ENCODE peak calls at places on chromosome 18, in four cellular contexts. M, E, X and H are unnamed samples.

GRCh38 chr18:68275616-68276015 is 439.3 kb downstream of the TMX3 start:
- DNase-seq in M (no peak), E (no peak), X (no peak), H (no peak)

GRCh38 chr18:57220485-57220884 is 73.6 kb downstream of the BOD1L2 start:
- DNase-seq in M (no peak), E (no peak), X (no peak), H (no peak)

GRCh38 chr18:37330173-37330572 is 235.4 kb downstream of the CELF4 start:
- DNase-seq in M (no peak), E (no peak), X (no peak), H (no peak)

GRCh38 chr18:63762518-63762917 is 12.7 kb upstream of the SERPINB7 start:
- DNase-seq in M (no peak), E (no peak), X (no peak), H (no peak)

GRCh38 chr18:32906506-32907214 is 133.8 kb upstream of the KLHL14 start:
- DNase-seq in M (no peak), E (no peak), X (no peak), H (no peak)

GRCh38 chr18:26556573-26556972 is 8.2 kb upstream of the KCTD1 start:
- DNase-seq in M (no peak), E (peak; percentile 51), X (no peak), H (no peak)

GRCh38 chr18:12397793-12398192 is 9.9 kb upstream of the PRELID3A start:
- DNase-seq in M (no peak), E (no peak), X (no peak), H (no peak)

GRCh38 chr18:23689616-23690504 is 607 bp downstream of the LAMA3 start:
- DNase-seq in M (peak; percentile 60), E (no peak), X (no peak), H (no peak)

GRCh38 chr18:24049142-24049541 is 34.6 kb downstream of the TTC39C start:
- DNase-seq in M (no peak), E (no peak), X (no peak), H (no peak)

GRCh38 chr18:77068890-77069312 is 63.7 kb downstream of the MBP start:
- DNase-seq in M (no peak), E (no peak), X (no peak), H (no peak)

GRCh38 chr18:10420561-10421352 is 33.7 kb upstream of the APCDD1 start:
- DNase-seq in M (no peak), E (no peak), X (no peak), H (no peak)

GRCh38 chr18:46283268-46283667 is 179.1 kb downstream of the HAUS1 start:
- DNase-seq in M (no peak), E (no peak), X (peak; percentile 20), H (no peak)

GRCh38 chr18:9825571-9826073 is 60.2 kb upstream of the TXNDC2 start:
- DNase-seq in M (no peak), E (no peak), X (peak; percentile 90), H (no peak)

GRCh38 chr18:76958692-76959341 is 136.5 kb downstream of the ZNF236 start:
- DNase-seq in M (no peak), E (no peak), X (no peak), H (peak; percentile 75)

GRCh38 chr18:29164993-29165599 is 988.2 kb upstream of the CDH2 start:
- DNase-seq in M (no peak), E (no peak), X (no peak), H (no peak)

GRCh38 chr18:36636237-36636792 is 192.5 kb downstream of the TPGS2 start:
- DNase-seq in M (no peak), E (peak; percentile 50), X (no peak), H (peak; percentile 42)

GRCh38 chr18:13872932-13873331 is 42.4 kb downstream of the MC2R start:
- DNase-seq in M (no peak), E (no peak), X (no peak), H (no peak)

GRCh38 chr18:37298816-37299215 is 266.8 kb downstream of the CELF4 start:
- DNase-seq in M (no peak), E (no peak), X (no peak), H (no peak)

GRCh38 chr18:76353046-76353445 is 142.0 kb downstream of the ZNF516 start:
- DNase-seq in M (no peak), E (no peak), X (no peak), H (no peak)

GRCh38 chr18:51020536-51020935 is 9.5 kb upstream of the SMAD4 start:
- DNase-seq in M (no peak), E (no peak), X (no peak), H (no peak)

GRCh38 chr18:8937695-8938094 is 164.8 kb upstream of the NDUFV2 start:
- DNase-seq in M (no peak), E (no peak), X (no peak), H (no peak)

GRCh38 chr18:34342960-34343359 is 118.2 kb upstream of the NOL4 start:
- DNase-seq in M (no peak), E (no peak), X (no peak), H (no peak)

GRCh38 chr18:46071894-46072867 is at the start of gene PSTPIP2:
- DNase-seq in M (peak; percentile 63), E (no peak), X (peak; percentile 72), H (peak; percentile 84)

GRCh38 chr18:56217406-56217805 is 421.0 kb downstream of the TXNL1 start:
- DNase-seq in M (no peak), E (no peak), X (no peak), H (no peak)

GRCh38 chr18:74252032-74252380 is 39.8 kb downstream of the CYB5A start:
- DNase-seq in M (no peak), E (no peak), X (no peak), H (no peak)

GRCh38 chr18:71327443-71328120 is 1038.7 kb downstream of the SOCS6 start:
- DNase-seq in M (no peak), E (no peak), X (no peak), H (no peak)

GRCh38 chr18:70359071-70359470 is 70.2 kb downstream of the SOCS6 start:
- DNase-seq in M (no peak), E (no peak), X (no peak), H (no peak)

DNA sequence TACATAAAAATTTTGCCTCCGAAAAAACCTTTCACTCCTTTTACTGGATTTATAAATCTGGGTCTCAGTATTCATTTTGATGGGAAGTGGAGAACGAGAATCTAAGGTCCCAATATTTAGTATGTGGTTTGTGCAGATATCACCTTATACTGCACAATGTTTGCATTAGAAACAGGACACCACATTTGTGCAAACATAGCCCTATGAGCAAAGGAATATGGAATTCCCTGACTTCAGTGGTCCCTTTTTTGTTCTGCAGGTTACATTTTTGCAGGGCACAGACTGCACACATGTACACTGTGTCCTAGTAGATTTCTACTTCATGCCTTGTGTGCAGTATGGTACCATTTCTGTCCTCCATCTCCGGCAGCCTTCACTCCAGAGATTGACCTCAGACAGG is 130.0 kb downstream of the CDH19 start:
- DNase-seq in M (no peak), E (no peak), X (no peak), H (no peak)
- TF ChIP-seq USF1 in M (no peak), E (no peak), X (no peak), H (no peak)

DNA sequence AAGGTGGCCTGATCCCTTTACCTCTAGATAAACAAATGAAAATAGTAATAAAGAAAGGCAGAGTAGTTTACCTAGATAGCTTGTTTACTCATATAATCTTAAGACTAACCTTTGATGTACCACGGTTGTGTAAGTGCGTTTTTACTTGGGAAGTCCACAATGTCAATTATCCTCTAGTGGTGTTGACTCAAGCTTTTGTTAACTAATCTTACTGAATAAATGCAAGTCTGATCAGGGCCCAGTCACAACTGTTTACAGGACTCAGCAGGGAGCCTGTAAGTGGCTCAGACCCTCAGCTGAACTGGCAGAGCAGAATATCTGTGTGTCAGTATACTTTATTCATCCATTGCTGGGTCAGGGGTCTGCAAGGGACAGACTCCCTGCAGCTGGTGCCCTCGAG is 98.1 kb upstream of the ACAA2 start:
- DNase-seq in M (no peak), E (no peak), X (no peak), H (no peak)
- TF ChIP-seq USF1 in M (no peak), E (no peak), X (no peak), H (no peak)

DNA sequence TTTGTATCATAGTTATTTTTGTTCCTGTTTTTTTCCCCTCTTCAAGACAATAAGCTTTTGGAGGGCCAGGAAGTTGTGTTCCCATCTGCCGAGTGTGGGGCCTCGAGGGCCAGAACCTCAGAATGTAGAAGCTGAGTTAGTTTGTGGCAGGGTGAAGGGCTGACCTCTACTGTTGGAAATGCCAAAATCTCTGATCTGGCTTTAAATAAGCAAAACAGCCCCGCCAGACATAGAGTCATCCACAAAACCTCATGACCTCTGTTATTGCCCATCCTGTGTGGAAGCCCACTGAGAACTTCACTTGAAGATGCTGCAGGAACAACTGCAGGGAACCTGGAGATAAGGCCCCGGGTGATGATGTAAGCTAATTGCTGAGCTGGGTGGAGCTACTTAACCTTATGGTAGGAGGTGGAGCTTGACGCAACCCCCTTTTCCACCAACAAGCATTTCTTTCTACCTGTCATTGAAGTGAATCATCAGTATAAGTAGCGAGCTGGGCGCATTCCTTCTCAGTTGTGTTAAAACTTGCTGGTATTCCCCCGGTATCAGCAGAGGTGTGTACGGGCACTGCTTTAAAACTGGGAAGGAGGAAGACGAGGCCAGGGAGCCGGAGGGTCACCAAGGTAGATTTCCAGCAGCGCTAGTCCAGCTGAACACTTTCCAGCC is 177.2 kb downstream of the NEDD4L start:
- DNase-seq in M (no peak), E (no peak), X (peak; percentile 88), H (no peak)
- TF ChIP-seq USF1 in M (no peak), E (no peak), X (no peak), H (no peak)

GRCh38 chr18:25516747-25517498 is 165.0 kb upstream of the ZNF521 start:
- DNase-seq in M (no peak), E (no peak), X (no peak), H (no peak)

GRCh38 chr18:25516121-25516520 is 164.2 kb upstream of the ZNF521 start:
- DNase-seq in M (no peak), E (no peak), X (no peak), H (no peak)

GRCh38 chr18:25518716-25519053 is 166.7 kb upstream of the ZNF521 start:
- DNase-seq in M (no peak), E (peak; percentile 21), X (no peak), H (no peak)

GRCh38 chr18:25517881-25518715 is 166.1 kb upstream of the ZNF521 start:
- DNase-seq in M (no peak), E (no peak), X (no peak), H (no peak)
- TF ChIP-seq USF1 in M (no peak), E (no peak), X (no peak), H (no peak)

DNA sequence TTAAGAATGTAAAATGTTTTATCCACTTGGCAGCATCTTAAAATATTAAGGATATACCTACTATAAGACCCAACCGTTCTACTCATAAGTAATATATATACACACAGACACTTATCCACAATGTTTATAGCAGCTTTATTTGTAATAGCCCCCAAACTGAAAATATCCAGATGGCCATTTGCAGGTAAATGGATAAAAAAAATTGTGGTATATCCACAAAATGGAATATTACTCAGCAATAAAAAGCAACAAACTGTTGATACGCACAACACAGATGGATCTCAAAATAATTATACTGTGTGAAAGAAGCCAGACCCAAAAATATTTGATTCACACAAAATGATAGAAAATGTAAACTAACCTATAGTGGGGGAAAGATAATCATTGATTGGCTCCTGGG is 122.0 kb downstream of the ARHGAP28 start:
- DNase-seq in M (no peak), E (no peak), X (no peak), H (no peak)
- TF ChIP-seq USF1 in M (no peak), E (no peak), X (no peak), H (no peak)